ENCODE peak calls at places on chromosomes 2 and 18, in six cellular contexts. V, R, P, E, C and A are unnamed samples.

GRCh38 chr2:174663572-174663971 is 66.0 kb upstream of the WIPF1 start:
- DNase-seq in P (no peak), R (no peak), V (no peak), E (no peak), C (no peak), A (no peak)

GRCh38 chr2:178449700-178450573 is 1.0 kb downstream of the PRKRA start:
- DNase-seq in R (peak; percentile 22), P (peak; percentile 11), C (no peak), E (no peak), V (peak; percentile 1), A (no peak)

GRCh38 chr2:6773007-6773693 is 92.6 kb downstream of the CMPK2 start:
- DNase-seq in C (peak; percentile 86), E (peak; percentile 59), R (peak; percentile 31), V (peak; percentile 71), P (peak; percentile 11), A (peak; percentile 77)

GRCh38 chr2:31434911-31435310 is 20.4 kb upstream of the XDH start:
- DNase-seq in R (no peak), E (no peak), V (no peak), C (no peak), P (peak; percentile 17), A (peak; percentile 6)

GRCh38 chr2:19675856-19676460 is 225.8 kb downstream of the TTC32 start:
- DNase-seq in P (peak; percentile 64), E (no peak), V (no peak), C (no peak), R (peak; percentile 45), A (no peak)

GRCh38 chr2:197168705-197169104 is 141.9 kb downstream of the ANKRD44 start:
- DNase-seq in P (peak; percentile 51), R (peak; percentile 65), E (no peak), V (peak; percentile 77), C (peak; percentile 82), A (peak; percentile 87)

GRCh38 chr2:190603374-190603773 is 45.5 kb upstream of the NAB1 start:
- DNase-seq in P (no peak), R (no peak), V (no peak), C (no peak), E (no peak), A (no peak)

GRCh38 chr2:46947841-46948240 is 32.2 kb upstream of the MCFD2 start:
- DNase-seq in P (no peak), V (no peak), E (no peak), C (no peak), R (no peak), A (no peak)

GRCh38 chr18:10041180-10041579 is 127.4 kb downstream of the VAPA start:
- DNase-seq in C (no peak), E (no peak), P (peak; percentile 57), R (peak; percentile 98), V (no peak), A (no peak)

GRCh38 chr18:37764526-37764925 is 198.9 kb upstream of the CELF4 start:
- DNase-seq in P (no peak), R (no peak), C (no peak), E (no peak), V (no peak), A (no peak)

GRCh38 chr2:44974064-44974715 is 32.7 kb downstream of the SIX3 start:
- DNase-seq in C (peak; percentile 78), V (peak; percentile 75), P (peak; percentile 37), E (no peak), R (peak; percentile 22), A (peak; percentile 91)

GRCh38 chr2:181304011-181304844 is 153.0 kb upstream of the ITGA4 start:
- DNase-seq in R (no peak), P (no peak), E (no peak), V (no peak), C (no peak), A (no peak)

GRCh38 chr2:86518498-86518897 is 44.7 kb downstream of the CHMP3 start:
- DNase-seq in E (no peak), C (no peak), P (no peak), R (peak; percentile 14), V (no peak), A (peak; percentile 5)

GRCh38 chr18:45324489-45325111 is 290.7 kb upstream of the SLC14A2 start:
- DNase-seq in P (peak; percentile 8), C (peak; percentile 38), V (peak; percentile 11), E (peak; percentile 21), R (peak; percentile 19), A (peak; percentile 74)

GRCh38 chr2:96408631-96409542 is 73.3 kb downstream of the NCAPH start:
- DNase-seq in C (no peak), V (peak; percentile 42), R (no peak), P (peak; percentile 38), E (no peak), A (no peak)

GRCh38 chr2:230779607-230780006 is 67.0 kb downstream of the CAB39 start:
- DNase-seq in C (no peak), P (no peak), R (no peak), V (no peak), E (no peak), A (no peak)

GRCh38 chr2:230778350-230779140 is 65.9 kb downstream of the CAB39 start:
- DNase-seq in C (no peak), V (no peak), P (no peak), R (no peak), E (no peak), A (no peak)

GRCh38 chr2:230775737-230776136 is 63.1 kb downstream of the CAB39 start:
- DNase-seq in R (no peak), P (no peak), C (no peak), E (no peak), V (no peak), A (no peak)

GRCh38 chr2:230777681-230778080 is 65.0 kb downstream of the CAB39 start:
- DNase-seq in R (peak; percentile 60), P (peak; percentile 44), E (no peak), V (no peak), C (no peak), A (no peak)

DNA sequence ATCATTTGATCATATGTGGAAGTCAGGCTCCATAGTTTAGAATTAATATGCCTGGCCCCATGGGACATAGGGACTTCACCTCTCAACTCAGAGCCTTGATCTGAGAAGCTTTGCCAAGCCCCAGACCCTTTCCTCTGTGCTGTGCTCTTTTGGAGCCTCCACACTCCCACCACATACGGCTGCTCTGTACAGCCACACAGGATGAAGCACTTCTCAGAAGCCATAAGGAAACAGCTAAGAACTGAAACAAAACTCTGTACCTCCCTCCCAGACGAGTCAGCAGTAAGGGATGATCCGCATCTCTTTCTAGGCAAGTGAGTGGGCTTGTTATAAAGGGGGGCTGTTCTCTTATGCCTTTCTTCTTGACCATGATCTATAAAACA is 66.5 kb downstream of the CAB39 start:
- DNase-seq in P (peak; percentile 44), R (no peak), V (no peak), C (no peak), E (no peak), A (no peak)
- H3K18ac ChIP-seq in P (peak overlapping the region; percentile 42), R (peak overlapping the region; percentile 16), V (no peak overlapping the region), C (no peak overlapping the region), E (no peak overlapping the region), A (no peak overlapping the region)

GRCh38 chr2:61536723-61537581 is 1.2 kb downstream of the XPO1 start:
- DNase-seq in R (peak; percentile 95), V (peak; percentile 84), C (peak; percentile 92), P (peak; percentile 88), E (no peak), A (peak; percentile 99)

GRCh38 chr2:61538920-61539559 is 884 bp upstream of the XPO1 start:
- DNase-seq in P (peak; percentile 10), C (peak; percentile 49), R (peak; percentile 34), V (peak; percentile 6), E (no peak), A (peak; percentile 69)

GRCh38 chr2:61536086-61536722 is 2.0 kb downstream of the XPO1 start:
- DNase-seq in E (peak; percentile 80), P (peak; percentile 16), C (no peak), R (peak; percentile 66), V (no peak), A (no peak)

GRCh38 chr2:61538179-61538919 is at the start of gene XPO1:
- DNase-seq in E (peak; percentile 98), V (peak; percentile 100), C (peak; percentile 99), R (peak; percentile 100), P (peak; percentile 99), A (peak; percentile 100)

GRCh38 chr2:61537590-61538178 is 472 bp downstream of the XPO1 start:
- DNase-seq in V (peak; percentile 15), C (no peak), R (no peak), E (no peak), P (no peak), A (no peak)
- H2BK5ac ChIP-seq in V (peak overlapping the region; percentile 100), C (peak overlapping the region; percentile 90), R (peak overlapping the region; percentile 91), E (peak overlapping the region; percentile 98), P (peak overlapping the region; percentile 92), A (peak overlapping the region; percentile 81)

DNA sequence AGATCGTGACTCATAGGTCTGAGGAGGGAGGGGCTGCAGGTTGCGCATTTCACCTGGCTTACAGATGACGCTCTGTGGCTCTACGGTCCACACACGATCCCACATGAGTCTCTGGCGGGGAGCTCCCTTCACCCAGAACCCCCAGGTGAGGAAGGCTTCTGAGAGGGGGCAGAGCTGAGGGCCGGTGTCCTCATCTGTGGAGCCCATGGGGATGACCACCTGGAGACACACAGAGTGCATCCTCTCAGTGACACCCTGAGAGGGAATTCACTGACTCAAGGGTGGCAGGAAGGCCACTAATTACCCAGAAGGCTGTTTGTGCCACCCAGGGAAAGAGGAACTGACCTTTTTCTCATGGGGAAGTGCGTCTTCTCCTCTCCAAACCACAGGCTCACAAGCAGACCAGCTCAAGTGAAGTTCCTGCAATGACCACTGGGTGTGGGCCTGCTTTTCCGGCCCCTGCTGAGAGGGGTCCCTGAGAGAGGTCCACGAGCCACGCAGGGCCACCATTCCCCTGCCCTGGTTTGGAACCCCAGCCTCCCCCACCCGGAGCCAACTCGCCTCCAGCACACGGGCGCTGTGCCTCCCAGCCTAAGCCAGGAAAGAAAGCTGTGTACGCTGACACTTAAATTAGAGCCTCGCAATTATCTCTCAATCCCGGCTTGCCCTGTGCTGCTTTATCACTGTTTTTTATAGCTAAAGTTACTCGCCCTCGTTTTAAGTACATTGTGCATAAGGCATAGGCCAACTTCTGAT is 114.1 kb downstream of the BCL11A start:
- DNase-seq in R (no peak), C (peak; percentile 58), P (no peak), V (no peak), E (no peak), A (no peak)
- H3K4me1 ChIP-seq in R (peaks cover 3% of the 10 kb centered on the region), C (peaks cover 3% of the 10 kb centered on the region), P (no peaks in the 10 kb centered on the region), V (no peaks in the 10 kb centered on the region), E (peaks cover 4% of the 10 kb centered on the region), A (peaks cover 6% of the 10 kb centered on the region)

GRCh38 chr2:235493775-235494715 is at the start of gene AGAP1:
- DNase-seq in E (peak; percentile 56), P (peak; percentile 80), C (peak; percentile 88), V (peak; percentile 86), R (peak; percentile 86), A (peak; percentile 91)

GRCh38 chr2:235497096-235497495 is 3.3 kb downstream of the AGAP1 start:
- DNase-seq in C (no peak), E (no peak), R (no peak), V (no peak), P (no peak), A (no peak)

GRCh38 chr2:235494716-235495372 is 1.0 kb downstream of the AGAP1 start:
- DNase-seq in C (no peak), V (peak; percentile 46), R (peak; percentile 62), E (no peak), P (peak; percentile 48), A (peak; percentile 53)

GRCh38 chr2:235495373-235496238 is 1.8 kb downstream of the AGAP1 start:
- DNase-seq in P (no peak), R (no peak), C (no peak), V (no peak), E (no peak), A (no peak)

GRCh38 chr2:235496239-235496621 is 2.4 kb downstream of the AGAP1 start:
- DNase-seq in P (peak; percentile 62), R (peak; percentile 37), C (no peak), E (no peak), V (no peak), A (peak; percentile 65)
- H3K18ac ChIP-seq in P (no peak overlapping the region), R (no peak overlapping the region), C (no peak overlapping the region), E (no peak overlapping the region), V (no peak overlapping the region), A (no peak overlapping the region)